ENCODE peak calls at places on chromosomes 2 and 18, in eight cellular contexts. P is HCT116, S is tibial nerve, D is astrocyte, I is IMR-90, U is K562, Z is endodermal cell, G is breast epithelium. H is an unnamed sample.
A peak's percentile ranks its signal among the peaks of the same experiment; 100 is the strongest.

GRCh38 chr2:234091432-234091879 is 41.0 kb downstream of the SPP2 start:
- DNase-seq in P (no peak), G (peak; percentile 35), I (no peak), Z (no peak), S (no peak), D (peak; percentile 37), U (no peak), H (no peak)

GRCh38 chr2:28649481-28650260 is 102.0 kb upstream of the PPP1CB start:
- DNase-seq in I (peak; percentile 58), U (no peak), D (no peak), Z (no peak), S (no peak), P (peak; percentile 60), G (no peak), H (no peak)

GRCh38 chr2:240236217-240237111 is 96.0 kb upstream of the OTOS start:
- DNase-seq in Z (peak; percentile 66), S (peak; percentile 11), G (no peak), D (no peak), U (no peak), I (no peak), P (no peak), H (no peak)

GRCh38 chr18:26545335-26545734 is 3.0 kb downstream of the KCTD1 start:
- DNase-seq in G (no peak), I (no peak), U (no peak), Z (no peak), D (no peak), S (no peak), P (no peak), H (no peak)

GRCh38 chr2:240932001-240932723 is 26.0 kb downstream of the CROCC2 start:
- DNase-seq in P (no peak), U (no peak), Z (peak; percentile 33), I (no peak), D (no peak), G (peak; percentile 11), S (peak; percentile 8), H (no peak)

GRCh38 chr2:65369574-65369973 is 62.8 kb downstream of the SPRED2 start:
- DNase-seq in U (no peak), Z (peak; percentile 23), P (no peak), S (no peak), I (no peak), G (no peak), D (no peak), H (no peak)

GRCh38 chr2:7154666-7155065 is 237.5 kb downstream of the RNF144A start:
- DNase-seq in U (no peak), G (no peak), Z (no peak), D (no peak), I (no peak), S (no peak), P (no peak), H (no peak)

GRCh38 chr2:217905906-217906305 is 96.9 kb downstream of the TNS1 start:
- DNase-seq in I (no peak), P (no peak), G (no peak), U (no peak), S (no peak), D (no peak), Z (no peak), H (no peak)

GRCh38 chr2:128603411-128603924 is 284.8 kb upstream of the HS6ST1 start:
- DNase-seq in G (no peak), I (no peak), P (no peak), D (no peak), U (no peak), S (peak; percentile 13), Z (no peak), H (no peak)

GRCh38 chr18:3869848-3870247 is 419.9 kb downstream of the TGIF1 start:
- DNase-seq in S (no peak), U (peak; percentile 14), P (peak; percentile 40), I (peak; percentile 76), Z (no peak), D (peak; percentile 35), G (no peak), H (peak; percentile 18)

GRCh38 chr2:174158003-174158402 is 90.3 kb downstream of the OLA1 start:
- DNase-seq in I (no peak), P (peak; percentile 51), Z (peak; percentile 85), D (no peak), U (peak; percentile 69), S (no peak), G (no peak), H (no peak)

GRCh38 chr18:34773378-34773777 is 63.3 kb downstream of the DTNA start:
- DNase-seq in I (peak; percentile 52), P (no peak), S (no peak), D (peak; percentile 45), U (no peak), G (no peak), Z (no peak), H (no peak)

GRCh38 chr2:84888401-84889276 is 7.8 kb upstream of the TRABD2A start:
- DNase-seq in Z (peak; percentile 37), U (no peak), D (peak; percentile 76), P (no peak), G (no peak), S (no peak), I (peak; percentile 83), H (no peak)

GRCh38 chr2:3129867-3130266 is 247.8 kb downstream of the EIPR1 start:
- DNase-seq in G (no peak), P (no peak), I (no peak), U (no peak), Z (no peak), S (no peak), D (no peak), H (no peak)

GRCh38 chr2:100033976-100034375 is 108.4 kb downstream of the AFF3 start:
- DNase-seq in D (no peak), S (no peak), P (no peak), I (no peak), U (no peak), Z (no peak), G (no peak), H (no peak)

GRCh38 chr2:205376071-205376470 is 306.2 kb upstream of the NRP2 start:
- DNase-seq in U (no peak), D (no peak), G (no peak), I (no peak), S (no peak), P (no peak), Z (no peak), H (no peak)

GRCh38 chr2:25042321-25043240 is 705 bp downstream of the EFR3B start:
- DNase-seq in D (peak; percentile 21), P (no peak), U (peak; percentile 16), G (no peak), S (no peak), I (peak; percentile 10), Z (peak; percentile 79), H (no peak)

GRCh38 chr2:73080321-73081131 is 9.0 kb upstream of the SFXN5 start:
- DNase-seq in I (no peak), S (no peak), Z (no peak), U (no peak), P (no peak), G (no peak), D (no peak), H (no peak)

DNA sequence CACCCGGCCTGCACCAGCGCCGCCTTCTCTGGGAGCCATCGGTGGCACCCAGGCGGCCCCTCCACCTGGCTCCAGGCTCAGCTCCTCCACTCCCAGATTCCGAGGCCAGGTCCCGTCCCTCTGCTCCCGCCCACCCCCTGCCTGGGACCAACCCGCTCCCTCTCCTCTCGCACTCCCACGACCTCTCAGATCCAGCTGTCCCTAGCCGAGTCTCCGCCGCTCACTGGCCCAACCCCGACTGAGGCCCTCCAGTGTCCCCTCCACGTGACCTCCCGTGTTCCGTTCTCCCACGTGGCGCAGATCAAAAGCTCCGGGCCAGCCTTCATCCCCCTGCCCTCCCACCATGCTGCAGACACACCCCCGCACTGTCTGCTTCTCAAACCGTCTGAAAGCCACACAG is 14.4 kb upstream of the SALL3 start:
- DNase-seq in P (no peak), S (no peak), U (no peak), Z (no peak), D (no peak), I (no peak), G (no peak), H (no peak)
- H3K9me3 ChIP-seq in P (no peaks in the 10 kb centered on the region), S (no peaks in the 10 kb centered on the region), U (peaks cover 3% of the 10 kb centered on the region), Z (peaks cover 19% of the 10 kb centered on the region), D (peaks cover 14% of the 10 kb centered on the region), I (peaks cover 10% of the 10 kb centered on the region), G (no peaks in the 10 kb centered on the region), H (no peaks in the 10 kb centered on the region)

GRCh38 chr2:168327328-168327727 is 79.9 kb upstream of the STK39 start:
- DNase-seq in D (no peak), U (no peak), I (no peak), G (no peak), S (no peak), P (no peak), Z (no peak), H (no peak)
- H3K9me3 ChIP-seq in D (no peaks in the 10 kb centered on the region), U (no peaks in the 10 kb centered on the region), I (no peaks in the 10 kb centered on the region), G (peaks cover 22% of the 10 kb centered on the region), S (no peaks in the 10 kb centered on the region), P (no peaks in the 10 kb centered on the region), Z (peaks cover 13% of the 10 kb centered on the region), H (no peaks in the 10 kb centered on the region)

DNA sequence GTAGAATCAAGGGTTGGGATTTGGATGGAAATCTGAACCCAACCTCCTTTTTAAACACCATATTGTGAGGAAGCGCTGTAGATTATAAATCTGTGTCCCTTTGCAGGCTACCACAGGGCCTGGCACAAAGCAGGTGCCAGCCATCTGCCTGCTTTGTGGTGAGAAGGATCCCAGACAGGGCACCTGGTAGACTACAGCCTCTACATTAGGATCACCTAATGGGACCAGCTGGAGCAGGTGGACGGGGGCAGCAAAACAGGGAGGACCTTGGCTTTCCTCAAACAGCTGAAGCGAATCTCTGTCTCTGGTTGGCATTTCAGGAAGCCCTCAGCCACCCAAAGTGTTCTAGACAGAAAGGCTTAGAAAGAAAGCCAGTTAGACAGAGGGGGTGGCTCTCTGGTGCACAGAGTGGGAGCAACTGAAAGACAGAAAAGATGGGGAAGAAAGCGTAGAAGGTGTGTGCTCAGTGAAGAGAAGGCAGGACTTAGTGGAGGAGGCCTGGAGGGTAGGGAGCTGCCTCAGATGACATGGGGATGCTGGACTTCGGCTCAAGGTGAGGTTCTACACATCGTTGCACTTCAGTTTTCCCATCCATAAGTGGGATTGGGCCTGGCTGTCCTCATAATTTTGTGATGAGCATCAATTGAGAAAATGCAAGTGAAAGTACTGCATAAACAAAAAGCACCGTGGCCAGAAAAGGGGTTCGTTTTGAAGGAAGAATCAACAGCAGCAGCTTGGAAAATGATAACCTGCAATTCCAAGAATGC is 350.8 kb downstream of the CYRIA start:
- DNase-seq in Z (no peak), S (no peak), G (no peak), P (no peak), I (no peak), D (no peak), U (no peak), H (no peak)
- H3K9me3 ChIP-seq in Z (no peaks in the 10 kb centered on the region), S (no peaks in the 10 kb centered on the region), G (no peaks in the 10 kb centered on the region), P (no peaks in the 10 kb centered on the region), I (peaks cover 45% of the 10 kb centered on the region), D (no peaks in the 10 kb centered on the region), U (no peaks in the 10 kb centered on the region), H (no peaks in the 10 kb centered on the region)

GRCh38 chr2:105999590-105999989 is 194.5 kb downstream of the UXS1 start:
- DNase-seq in Z (no peak), P (no peak), S (no peak), I (no peak), D (no peak), G (no peak), U (no peak), H (no peak)

GRCh38 chr2:106009096-106009495 is 185.0 kb downstream of the UXS1 start:
- DNase-seq in D (no peak), S (no peak), Z (no peak), G (no peak), U (no peak), I (no peak), P (no peak), H (no peak)

DNA sequence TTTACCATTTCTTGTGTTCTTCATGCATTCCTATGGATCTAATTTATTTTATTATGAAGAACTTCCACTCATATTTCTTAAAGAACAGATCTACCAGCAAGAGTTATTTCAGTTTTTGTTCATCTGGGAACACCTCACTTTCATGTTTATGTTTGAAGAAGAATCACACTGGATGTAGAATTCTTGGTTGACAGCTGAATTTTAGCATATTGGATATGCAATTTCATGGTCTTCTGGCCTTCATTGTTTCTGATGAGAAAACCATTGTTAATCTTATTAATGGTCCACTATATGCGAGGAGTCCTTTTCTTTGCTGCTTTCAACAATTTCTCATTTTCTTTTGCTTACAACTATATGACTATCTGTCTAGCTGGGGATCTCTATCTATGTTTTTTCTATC is 189.2 kb downstream of the UXS1 start:
- DNase-seq in I (no peak), Z (no peak), U (no peak), D (no peak), G (no peak), P (no peak), S (no peak), H (no peak)
- H3K9me3 ChIP-seq in I (no peaks in the 10 kb centered on the region), Z (peaks cover 77% of the 10 kb centered on the region), U (no peaks in the 10 kb centered on the region), D (no peaks in the 10 kb centered on the region), G (peaks cover 50% of the 10 kb centered on the region), P (no peaks in the 10 kb centered on the region), S (no peaks in the 10 kb centered on the region), H (no peaks in the 10 kb centered on the region)